ENCODE peak calls at places on chromosome 3, in five cellular contexts. X is ACHN, R is neuronal stem cell, O is nucleus accumbens, L is mesothelial cell of epicardium. E is an unnamed sample.

GRCh38 chr3:156334841-156335545 is 214.6 kb downstream of the KCNAB1 start:
- DNase-seq in X (no peak), R (no peak), O (no peak), L (no peak), E (no peak)

GRCh38 chr3:50378024-50378423 is 18.7 kb upstream of the TMEM115 start:
- DNase-seq in X (no peak), R (no peak), O (no peak), L (no peak), E (no peak)

GRCh38 chr3:156131241-156131640 is 10.9 kb downstream of the KCNAB1 start:
- DNase-seq in X (no peak), R (no peak), O (no peak), L (no peak), E (no peak)

GRCh38 chr3:18830087-18830486 is 318.2 kb upstream of the KCNH8 start:
- DNase-seq in X (no peak), R (no peak), O (no peak), L (no peak), E (no peak)

GRCh38 chr3:155308831-155309230 is 15.3 kb upstream of the STRIT1 start:
- DNase-seq in X (no peak), R (no peak), O (no peak), L (no peak), E (no peak)

GRCh38 chr3:25033407-25034029 is 394.5 kb upstream of the RARB start:
- DNase-seq in X (peak), R (peak), O (peak), L (no peak), E (no peak)

GRCh38 chr3:72482589-72483249 is 365.5 kb downstream of the SHQ1 start:
- DNase-seq in X (peak), R (no peak), O (no peak), L (no peak), E (peak)

GRCh38 chr3:143586565-143586964 is 261.7 kb downstream of the SLC9A9 start:
- DNase-seq in X (no peak), R (no peak), O (no peak), L (no peak), E (no peak)

GRCh38 chr3:158909870-158910269 is 108.0 kb downstream of the MFSD1 start:
- DNase-seq in X (no peak), R (no peak), O (no peak), L (no peak), E (no peak)

GRCh38 chr3:41450416-41451231 is 251.3 kb downstream of the CTNNB1 start:
- DNase-seq in X (peak), R (no peak), O (no peak), L (no peak), E (no peak)

GRCh38 chr3:177948716-177949422 is 587.4 kb upstream of the KCNMB2 start:
- DNase-seq in X (no peak), R (no peak), O (no peak), L (no peak), E (no peak)

GRCh38 chr3:43024183-43024865 is 45.2 kb downstream of the GASK1A start:
- DNase-seq in X (no peak), R (no peak), O (no peak), L (no peak), E (no peak)

GRCh38 chr3:66405701-66406091 is 95.1 kb downstream of the LRIG1 start:
- DNase-seq in X (peak), R (no peak), O (peak), L (no peak), E (no peak)

GRCh38 chr3:132587401-132587800 is 9.7 kb upstream of the ACKR4 start:
- DNase-seq in X (no peak), R (no peak), O (no peak), L (no peak), E (no peak)

GRCh38 chr3:152376351-152377183 is 107.8 kb downstream of the MBNL1 start:
- DNase-seq in X (peak), R (no peak), O (no peak), L (no peak), E (peak)

GRCh38 chr3:156181509-156181908 is 61.1 kb downstream of the KCNAB1 start:
- DNase-seq in X (peak), R (no peak), O (no peak), L (no peak), E (no peak)

GRCh38 chr3:187769771-187770170 is 24.5 kb upstream of the BCL6 start:
- DNase-seq in X (no peak), R (no peak), O (no peak), L (no peak), E (no peak)

GRCh38 chr3:124905093-124905492 is 17.9 kb upstream of the ITGB5 start:
- DNase-seq in X (no peak), R (no peak), O (no peak), L (no peak), E (no peak)

GRCh38 chr3:36457667-36458066 is 77.4 kb downstream of the STAC start:
- DNase-seq in X (no peak), R (no peak), O (no peak), L (no peak), E (no peak)

GRCh38 chr3:60759439-60759838 is 491.8 kb downstream of the FHIT start:
- DNase-seq in X (no peak), R (no peak), O (no peak), L (no peak), E (no peak)

GRCh38 chr3:124606180-124606579 is 124.1 kb upstream of the UMPS start:
- DNase-seq in X (no peak), R (no peak), O (no peak), L (no peak), E (no peak)

GRCh38 chr3:53772562-53773329 is 73.5 kb downstream of the CHDH start:
- DNase-seq in X (no peak), R (no peak), O (no peak), L (no peak), E (no peak)

GRCh38 chr3:73498764-73499622 is 125.7 kb downstream of the PDZRN3 start:
- DNase-seq in X (no peak), R (no peak), O (no peak), L (no peak), E (no peak)

GRCh38 chr3:20130122-20130521 is 55.9 kb downstream of the SGO1 start:
- DNase-seq in X (no peak), R (no peak), O (no peak), L (no peak), E (no peak)

GRCh38 chr3:118476885-118477618 is 557.6 kb downstream of the IGSF11 start:
- DNase-seq in X (no peak), R (no peak), O (no peak), L (no peak), E (peak)

GRCh38 chr3:12677616-12678015 is 13.7 kb upstream of the RAF1 start:
- DNase-seq in X (no peak), R (no peak), O (no peak), L (no peak), E (no peak)

GRCh38 chr3:24242012-24242698 is 252.5 kb downstream of the THRB start:
- DNase-seq in X (no peak), R (no peak), O (peak), L (no peak), E (no peak)

GRCh38 chr3:126266291-126266840 is 86.0 kb upstream of the ALDH1L1 start:
- DNase-seq in X (peak), R (no peak), O (peak), L (no peak), E (no peak)

GRCh38 chr3:10290476-10291138 is 2.1 kb downstream of the GHRL start:
- DNase-seq in X (no peak), R (no peak), O (no peak), L (no peak), E (no peak)

GRCh38 chr3:29936054-29936453 is 655.2 kb downstream of the RBMS3 start:
- DNase-seq in X (no peak), R (no peak), O (no peak), L (no peak), E (peak)

GRCh38 chr3:196528639-196529233 is 13.6 kb upstream of the SMCO1 start:
- DNase-seq in X (peak), R (peak), O (peak), L (peak), E (no peak)

GRCh38 chr3:173584093-173584833 is 186.7 kb downstream of the NLGN1 start:
- DNase-seq in X (peak), R (peak), O (peak), L (no peak), E (no peak)

GRCh38 chr3:65996605-65997004 is 42.1 kb downstream of the MAGI1 start:
- DNase-seq in X (no peak), R (no peak), O (no peak), L (no peak), E (no peak)

GRCh38 chr3:140145501-140145900 is 210.5 kb downstream of the CLSTN2 start:
- DNase-seq in X (no peak), R (no peak), O (no peak), L (no peak), E (no peak)

GRCh38 chr3:13103416-13104058 is 30.3 kb upstream of the IQSEC1 start:
- DNase-seq in X (no peak), R (no peak), O (no peak), L (no peak), E (no peak)

GRCh38 chr3:24259901-24260512 is 234.6 kb downstream of the THRB start:
- DNase-seq in X (no peak), R (no peak), O (no peak), L (no peak), E (no peak)

GRCh38 chr3:143109861-143110260 is 9.7 kb upstream of the CHST2 start:
- DNase-seq in X (no peak), R (no peak), O (no peak), L (no peak), E (no peak)

GRCh38 chr3:64262574-64263114 is 37.4 kb upstream of the PRICKLE2 start:
- DNase-seq in X (no peak), R (no peak), O (no peak), L (no peak), E (no peak)

GRCh38 chr3:129947916-129948315 is 26.6 kb upstream of the TRH start:
- DNase-seq in X (no peak), R (no peak), O (no peak), L (no peak), E (no peak)

E was measured in GM12878.